ENCODE peak calls at places on chromosomes 4 and X, in eight cellular contexts. V is transverse colon, G is H1, H is A549, M is stomach, W is suprapubic skin, F is ovary, L is K562. A is an unnamed sample.

GRCh38 chr4:123746981-123747380 is 350.4 kb downstream of the SPRY1 start:
- DNase-seq in H (no peak), W (no peak), M (no peak), V (no peak), F (no peak), G (no peak), L (no peak), A (no peak)

GRCh38 chr4:146488495-146489174 is 33.1 kb downstream of the SLC10A7 start:
- DNase-seq in L (no peak), W (no peak), F (no peak), G (no peak), H (no peak), V (no peak), M (no peak), A (no peak)

GRCh38 chrX:135194684-135195083 is 23.5 kb upstream of the CT55 start:
- DNase-seq in F (no peak), W (no peak), L (peak), H (no peak), G (no peak), V (no peak), M (no peak), A (no peak)

GRCh38 chr4:30714408-30715031 is 5.6 kb upstream of the PCDH7 start:
- DNase-seq in G (peak), H (peak), F (no peak), L (peak), M (peak), W (no peak), V (peak), A (no peak)

GRCh38 chr4:150078996-150079581 is 844 bp downstream of the DCLK2 start:
- DNase-seq in G (peak), M (no peak), L (no peak), W (peak), F (peak), H (peak), V (peak), A (peak)

GRCh38 chrX:1099146-1099770 is 113.2 kb downstream of the CRLF2 start:
- DNase-seq in V (no peak), F (no peak), H (no peak), M (no peak), L (no peak), G (no peak), W (no peak), A (peak)

GRCh38 chr4:95188701-95189401 is 359.9 kb downstream of the UNC5C start:
- DNase-seq in M (no peak), L (no peak), G (no peak), V (no peak), W (no peak), H (no peak), F (no peak), A (no peak)

GRCh38 chr4:3343358-3343757 is 50.5 kb downstream of the RGS12 start:
- DNase-seq in L (no peak), H (no peak), M (no peak), G (no peak), V (no peak), F (no peak), W (no peak), A (no peak)

GRCh38 chrX:141142946-141143345 is 34.0 kb downstream of the LDOC1 start:
- DNase-seq in W (no peak), H (no peak), L (no peak), V (no peak), G (no peak), M (no peak), F (no peak), A (no peak)

GRCh38 chrX:132957211-132958085 is 981 bp downstream of the HS6ST2 start:
- DNase-seq in G (peak), L (no peak), V (peak), W (no peak), M (no peak), F (peak), H (peak), A (no peak)

GRCh38 chr4:151822331-151822730 is 61.5 kb upstream of the GATB start:
- DNase-seq in H (no peak), G (no peak), L (no peak), W (no peak), M (no peak), V (no peak), F (no peak), A (no peak)

GRCh38 chr4:142719854-142720541 is 126.1 kb downstream of the INPP4B start:
- DNase-seq in M (no peak), W (no peak), L (peak), V (no peak), G (no peak), H (peak), F (no peak), A (no peak)

GRCh38 chr4:109631709-109632108 is 71.5 kb downstream of the CASP6 start:
- DNase-seq in W (no peak), F (peak), L (no peak), G (no peak), M (no peak), V (no peak), H (peak), A (no peak)

GRCh38 chrX:150032742-150033141 is 94.5 kb upstream of the EOLA2 start:
- DNase-seq in M (no peak), V (no peak), W (no peak), F (no peak), L (no peak), H (peak), G (no peak), A (no peak)

GRCh38 chr4:8155048-8155447 is 3.6 kb downstream of the ABLIM2 start:
- DNase-seq in G (no peak), M (no peak), W (no peak), V (no peak), F (no peak), L (no peak), H (no peak), A (no peak)

GRCh38 chr4:84582988-84583870 is at the start of gene CDS1:
- DNase-seq in V (peak), H (no peak), M (peak), G (peak), F (peak), W (peak), L (peak), A (no peak)

GRCh38 chrX:100817340-100817739 is 2.9 kb upstream of the CSTF2 start:
- DNase-seq in H (no peak), F (no peak), M (no peak), L (no peak), G (no peak), W (no peak), V (no peak), A (no peak)

GRCh38 chr4:155780773-155781172 is 22.0 kb downstream of the GUCY1B1 start:
- DNase-seq in H (no peak), W (no peak), V (no peak), G (no peak), M (no peak), L (no peak), F (no peak), A (no peak)

GRCh38 chr4:167715176-167715575 is 377.2 kb upstream of the ANXA10 start:
- DNase-seq in V (no peak), M (no peak), L (no peak), W (no peak), F (no peak), G (no peak), H (no peak), A (no peak)

GRCh38 chrX:30085571-30085970 is 129.8 kb upstream of the MAGEB2 start:
- DNase-seq in G (no peak), H (no peak), L (no peak), W (no peak), F (no peak), V (no peak), M (no peak), A (no peak)

GRCh38 chr4:179415842-179416223 is 1973.6 kb upstream of the AGA start:
- DNase-seq in F (no peak), G (no peak), L (no peak), H (peak), W (no peak), M (no peak), V (no peak), A (no peak)

GRCh38 chr4:751676-752075 is 46.0 kb downstream of the PCGF3 start:
- DNase-seq in G (no peak), L (no peak), H (no peak), F (no peak), W (no peak), V (no peak), M (no peak), A (no peak)

GRCh38 chr4:109296545-109296944 is 5.9 kb downstream of the COL25A1 start:
- DNase-seq in L (no peak), G (no peak), F (no peak), M (no peak), V (no peak), W (no peak), H (no peak), A (no peak)

GRCh38 chrX:47637546-47638195 is 7.9 kb upstream of the CFP start:
- DNase-seq in F (peak), W (no peak), G (no peak), H (no peak), M (peak), L (no peak), V (peak), A (no peak)

GRCh38 chrX:2495595-2495994 is 5.2 kb downstream of the DHRSX start:
- DNase-seq in G (no peak), F (no peak), L (no peak), W (no peak), M (peak), V (no peak), H (no peak), A (peak)

DNA sequence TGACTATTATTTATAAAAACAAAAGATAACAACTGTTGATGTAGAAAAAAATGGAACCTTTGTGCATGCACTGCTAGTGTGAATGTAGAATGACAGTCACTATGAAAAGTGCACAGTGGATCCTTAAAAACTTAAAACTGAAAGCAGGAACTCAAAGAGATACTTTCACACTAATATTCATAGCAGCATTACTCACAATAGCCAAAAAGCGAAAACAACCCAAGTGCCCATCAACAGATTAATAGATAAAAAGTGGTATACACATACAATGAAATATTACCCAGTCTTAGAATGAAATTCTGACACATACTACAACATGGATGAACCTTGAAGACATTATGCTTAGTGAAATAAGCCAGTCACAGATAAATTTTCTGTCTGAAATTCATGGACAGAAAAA is 23.8 kb downstream of the CENPC start:
- DNase-seq in W (no peak), M (no peak), F (no peak), G (no peak), V (no peak), L (no peak), H (no peak), A (no peak)
- TF ChIP-seq EP300 in W (no peak), M (no peak), F (no peak), G (no peak), V (no peak), L (no peak), H (no peak), A (no peak)

DNA sequence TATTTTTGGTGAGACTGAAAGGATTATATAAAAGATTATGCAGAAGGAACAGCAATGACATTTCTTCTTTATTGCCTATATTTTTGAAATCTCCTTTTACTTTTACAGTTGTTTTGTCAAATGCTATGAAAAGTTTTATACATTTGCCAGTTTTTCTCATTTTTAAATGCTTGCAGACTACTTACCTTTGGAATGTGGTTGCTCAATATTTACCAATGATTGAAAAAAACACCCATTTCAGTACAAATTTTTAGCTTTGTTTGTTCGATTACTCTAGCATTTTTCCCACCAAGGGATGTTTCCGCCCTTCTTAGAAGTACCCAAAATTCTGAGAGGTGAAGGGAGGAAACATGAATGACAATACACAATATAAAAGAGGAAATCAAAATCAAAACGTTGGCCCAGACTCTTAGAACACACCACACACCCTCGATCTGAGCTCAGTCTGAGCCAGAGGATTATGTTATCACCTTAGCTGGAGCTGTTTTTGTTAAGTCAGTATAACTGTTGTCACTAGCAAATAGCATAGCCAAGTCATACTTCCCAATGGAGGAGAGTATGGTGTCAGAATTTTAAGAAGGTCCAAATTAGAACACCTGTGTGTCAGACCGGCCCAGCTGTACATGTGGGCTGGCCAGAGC is 18.3 kb downstream of the DKK2 start:
- DNase-seq in H (no peak), V (no peak), W (no peak), M (no peak), L (no peak), F (no peak), G (no peak), A (no peak)
- H3K4me3 ChIP-seq in H (no peak), V (no peak), W (no peak), M (no peak), L (no peak), F (no peak), G (no peak), A (no peak)

DNA sequence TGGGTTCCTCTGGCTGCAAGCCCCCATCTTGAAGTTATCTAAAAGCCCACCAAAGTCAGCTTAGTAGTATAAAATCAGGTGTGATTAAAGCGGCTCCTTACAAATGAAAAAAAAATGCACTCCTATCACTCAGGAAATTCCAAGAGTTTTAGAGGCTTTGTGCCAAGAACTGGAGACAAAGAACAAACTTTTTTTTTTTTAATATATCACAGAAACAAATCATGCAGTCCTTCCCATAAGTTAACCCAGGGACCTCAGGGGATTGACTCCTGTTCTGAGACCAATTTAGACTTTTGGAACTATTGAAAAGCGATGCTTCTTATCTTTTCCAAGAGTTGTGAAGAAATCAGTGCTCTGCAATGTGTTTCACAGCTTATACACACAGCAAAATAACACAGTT is 53.6 kb downstream of the HHIP start:
- DNase-seq in G (no peak), M (no peak), H (no peak), V (no peak), L (no peak), F (no peak), W (no peak), A (no peak)
- TF ChIP-seq EP300 in G (no peak), M (no peak), H (no peak), V (no peak), L (no peak), F (no peak), W (no peak), A (no peak)

DNA sequence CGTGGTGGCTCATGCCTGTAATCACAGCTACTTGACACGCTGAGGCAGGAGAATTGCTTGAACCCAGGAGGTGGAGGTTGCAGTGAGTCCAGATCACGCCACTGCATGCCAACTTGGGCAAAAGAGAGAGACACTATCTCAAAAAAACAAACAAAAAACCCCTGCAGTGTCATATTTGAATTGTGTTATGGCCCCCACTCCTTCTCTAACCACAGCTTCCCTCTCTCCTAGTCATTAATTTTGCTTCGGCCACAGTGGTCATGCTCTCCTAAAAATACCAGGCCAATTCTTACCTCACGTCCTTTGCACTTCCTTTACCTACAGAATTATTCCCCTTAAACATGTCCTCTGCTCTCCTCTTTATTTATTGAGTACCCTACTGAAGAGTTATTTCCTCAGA is 206.1 kb downstream of the PPP3CA start:
- DNase-seq in W (no peak), G (no peak), M (no peak), F (no peak), V (no peak), L (no peak), H (no peak), A (no peak)
- H3K4me3 ChIP-seq in W (no peak), G (no peak), M (no peak), F (no peak), V (no peak), L (no peak), H (no peak), A (no peak)

GRCh38 chr4:111506706-111507105 is 638.5 kb upstream of the FAM241A start:
- DNase-seq in L (no peak), W (no peak), M (no peak), G (no peak), H (no peak), F (no peak), V (no peak), A (no peak)

GRCh38 chr4:111500871-111501270 is 644.4 kb upstream of the FAM241A start:
- DNase-seq in H (no peak), W (no peak), G (no peak), M (no peak), F (no peak), L (no peak), V (no peak), A (no peak)

GRCh38 chr4:111499291-111499690 is 646.0 kb upstream of the FAM241A start:
- DNase-seq in G (no peak), L (no peak), V (no peak), H (no peak), M (no peak), F (no peak), W (no peak), A (no peak)

GRCh38 chr4:111501946-111502345 is 643.3 kb upstream of the FAM241A start:
- DNase-seq in F (no peak), M (no peak), L (no peak), W (no peak), V (no peak), H (no peak), G (no peak), A (no peak)
- TF ChIP-seq EP300 in F (no peak), M (no peak), L (no peak), W (no peak), V (no peak), H (no peak), G (no peak), A (no peak)

DNA sequence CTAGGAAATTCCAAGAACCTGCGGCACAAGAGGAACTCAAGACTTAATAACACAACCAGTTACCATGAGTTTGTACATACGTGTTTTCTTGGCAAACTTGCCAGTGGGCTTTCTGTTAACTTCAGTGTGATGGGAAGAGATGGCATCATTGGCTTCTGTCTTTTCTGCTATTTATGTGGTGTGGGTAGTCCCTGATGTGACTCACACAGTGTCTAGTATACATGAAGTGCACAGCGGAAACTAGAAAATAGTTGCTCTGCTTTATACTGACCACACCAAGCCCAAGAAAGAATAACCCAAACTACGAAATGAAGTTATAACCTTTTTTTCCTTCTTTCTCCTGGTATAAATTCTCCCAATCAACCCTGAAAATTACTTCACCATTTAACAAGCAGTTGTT is 24.5 kb downstream of the DAPP1 start:
- DNase-seq in M (no peak), H (no peak), L (no peak), W (no peak), G (no peak), V (no peak), F (no peak), A (no peak)
- H3K4me3 ChIP-seq in M (no peak), H (no peak), L (no peak), W (no peak), G (no peak), V (no peak), F (no peak), A (no peak)